ENCODE peak calls at places on chromosomes 5 and 9, in four cellular contexts. G is HepG2, L is K562, F is GM12878. W is an unnamed sample.

GRCh38 chr5:136811551-136811950 is 446.2 kb upstream of the TRPC7 start:
- DNase-seq in F (no peak), L (no peak), G (no peak), W (no peak)

GRCh38 chr5:36607838-36608783 is 1.7 kb downstream of the SLC1A3 start:
- DNase-seq in F (no peak), L (no peak), G (no peak), W (peak; percentile 34)

GRCh38 chr9:123164285-123164684 is 104.1 kb downstream of the STRBP start:
- DNase-seq in F (peak; percentile 11), L (no peak), G (no peak), W (no peak)

GRCh38 chr9:123928471-123929176 is 1.3 kb downstream of the DENND1A start:
- DNase-seq in G (no peak), L (peak; percentile 37), F (no peak), W (no peak)

GRCh38 chr9:126123927-126124326 is 202.7 kb upstream of the MVB12B start:
- DNase-seq in F (no peak), G (no peak), L (no peak), W (no peak)

GRCh38 chr9:136671646-136672430 is 9.1 kb downstream of the EGFL7 start:
- DNase-seq in G (no peak), L (peak; percentile 62), F (no peak), W (peak; percentile 80)

GRCh38 chr5:82151622-82152021 is 126.5 kb downstream of the RPS23 start:
- DNase-seq in F (no peak), L (no peak), G (no peak), W (no peak)

GRCh38 chr9:1055156-1055555 is 5.0 kb downstream of the DMRT2 start:
- DNase-seq in F (no peak), G (no peak), L (no peak), W (no peak)

GRCh38 chr9:37220971-37221370 is 100.6 kb downstream of the ZCCHC7 start:
- DNase-seq in F (no peak), L (no peak), G (no peak), W (no peak)

GRCh38 chr9:37531699-37532098 is 44.5 kb downstream of the FBXO10 start:
- DNase-seq in G (no peak), L (no peak), F (peak; percentile 79), W (no peak)

GRCh38 chr5:32020271-32020670 is 153.8 kb downstream of the GOLPH3 start:
- DNase-seq in L (no peak), F (peak; percentile 42), G (no peak), W (no peak)

GRCh38 chr9:4366649-4367330 is 66.9 kb upstream of the GLIS3 start:
- DNase-seq in F (no peak), L (peak; percentile 25), G (peak; percentile 10), W (peak; percentile 53)

GRCh38 chr9:111948958-111949357 is 52.3 kb downstream of the UGCG start:
- DNase-seq in F (no peak), L (no peak), G (no peak), W (no peak)

GRCh38 chr9:131214931-131215330 is 61.4 kb downstream of the FAM78A start:
- DNase-seq in G (no peak), L (no peak), F (no peak), W (no peak)

GRCh38 chr9:36721846-36722588 is 149.3 kb downstream of the MELK start:
- DNase-seq in L (no peak), F (no peak), G (no peak), W (no peak)

GRCh38 chr5:75335486-75335885 is 1.5 kb upstream of the HMGCR start:
- DNase-seq in G (peak; percentile 76), F (no peak), L (no peak), W (no peak)

GRCh38 chr5:456351-457194 is 13.6 kb downstream of the EXOC3 start:
- DNase-seq in F (no peak), G (no peak), L (no peak), W (no peak)
- TF ChIP-seq SP1 in F (no peak), G (no peak), L (no peak), W (no peak)

DNA sequence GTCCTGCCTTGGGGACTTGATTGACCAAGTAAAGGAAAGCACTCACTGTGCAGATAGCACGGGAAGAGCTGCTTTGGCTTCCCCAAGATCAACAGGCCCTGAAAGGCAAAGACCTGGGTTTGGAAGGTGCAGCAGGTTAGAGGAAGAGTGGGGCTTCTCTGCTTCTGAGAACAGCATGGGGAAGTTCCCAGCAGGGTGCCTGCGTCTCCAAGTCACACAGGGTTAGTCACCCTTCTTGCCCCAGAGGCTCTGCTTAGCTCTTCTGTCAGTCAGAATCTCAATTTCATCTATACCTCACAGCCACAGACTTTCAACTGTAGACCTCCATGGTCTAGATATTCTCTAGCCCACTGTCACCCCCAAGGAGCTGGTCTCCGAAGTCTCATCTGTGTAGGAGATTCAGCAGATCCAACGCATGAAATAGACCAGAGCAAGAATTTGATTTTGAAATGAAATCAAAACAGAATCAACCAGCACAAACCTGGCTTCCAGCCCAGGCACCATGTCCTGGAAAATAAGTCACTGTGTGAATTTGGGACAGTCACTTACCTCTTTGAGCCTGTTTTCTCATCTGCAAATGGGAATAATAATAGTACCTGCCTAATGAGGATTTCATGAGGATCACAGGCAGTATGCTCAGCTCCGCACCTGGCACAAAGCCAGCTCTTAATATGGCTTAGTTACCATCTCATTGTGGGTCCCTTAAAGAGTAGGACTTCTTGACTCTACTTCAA is 64.0 kb downstream of the SFXN1 start:
- DNase-seq in F (no peak), G (no peak), L (no peak), W (no peak)
- TF ChIP-seq FOXM1 in F (no peak), G (no peak), L (no peak), W (no peak)

GRCh38 chr5:150409638-150410523 is 2.8 kb downstream of the CD74 start:
- DNase-seq in L (peak; percentile 79), F (peak; percentile 84), G (peak; percentile 77), W (peak; percentile 94)

GRCh38 chr5:150413176-150413901 is 629 bp upstream of the CD74 start:
- DNase-seq in G (no peak), F (no peak), L (no peak), W (no peak)

GRCh38 chr5:150412319-150413175 is at the start of gene CD74:
- DNase-seq in G (peak; percentile 90), L (no peak), F (peak; percentile 97), W (no peak)

GRCh38 chr5:150410524-150411244 is 2.0 kb downstream of the CD74 start:
- DNase-seq in L (no peak), G (peak; percentile 59), F (peak; percentile 71), W (peak; percentile 77)

GRCh38 chr5:150411245-150411979 is 1.3 kb downstream of the CD74 start:
- DNase-seq in G (no peak), L (no peak), F (no peak), W (peak; percentile 37)
- TF ChIP-seq SP1 in G (no peak), L (no peak), F (no peak), W (no peak)

DNA sequence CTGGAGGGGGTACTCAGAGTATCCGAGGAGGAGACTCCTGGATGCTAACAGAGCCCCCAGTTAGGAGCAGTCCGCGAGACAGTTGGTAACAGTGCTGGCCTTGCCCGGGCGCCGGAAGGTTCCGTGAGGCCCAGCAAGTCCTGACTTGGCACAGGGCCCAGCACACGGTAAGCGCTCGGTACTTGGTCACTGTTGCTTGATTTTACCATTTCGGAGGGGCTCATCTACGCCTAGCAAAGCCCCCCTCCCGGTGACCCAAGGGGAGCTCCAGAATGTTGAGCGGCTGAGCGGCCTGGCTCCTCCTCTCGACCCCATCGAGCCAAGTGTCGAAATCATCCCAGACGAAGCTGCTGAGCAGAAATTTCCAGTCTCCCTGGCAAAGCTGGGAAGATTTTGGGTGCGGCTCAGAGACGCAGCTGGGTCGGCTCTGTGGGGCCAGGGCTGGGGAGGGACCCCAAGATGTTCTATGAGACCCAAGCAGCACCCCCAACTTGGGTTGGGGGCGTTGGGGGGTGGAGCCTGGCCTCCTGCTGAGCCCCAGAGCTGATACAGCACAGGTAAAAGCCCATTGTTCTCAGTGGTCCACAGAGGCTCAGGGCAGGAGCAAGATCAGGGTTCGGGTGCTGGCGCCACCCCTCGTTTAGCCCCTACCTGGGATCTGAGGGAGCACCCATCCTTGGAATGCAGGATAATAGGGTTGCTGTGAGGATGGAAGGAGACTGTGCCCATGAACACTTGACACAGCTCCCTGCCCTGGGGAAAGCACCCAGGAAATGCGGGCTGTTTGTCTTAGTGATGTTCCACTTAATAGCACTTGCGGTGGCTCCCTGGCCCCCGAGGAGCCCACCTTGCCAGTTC is 137.2 kb downstream of the C9orf50 start:
- DNase-seq in L (peak; percentile 30), F (no peak), G (no peak), W (peak; percentile 43)
- TF ChIP-seq FOXM1 in L (no peak), F (no peak), G (no peak), W (no peak)

DNA sequence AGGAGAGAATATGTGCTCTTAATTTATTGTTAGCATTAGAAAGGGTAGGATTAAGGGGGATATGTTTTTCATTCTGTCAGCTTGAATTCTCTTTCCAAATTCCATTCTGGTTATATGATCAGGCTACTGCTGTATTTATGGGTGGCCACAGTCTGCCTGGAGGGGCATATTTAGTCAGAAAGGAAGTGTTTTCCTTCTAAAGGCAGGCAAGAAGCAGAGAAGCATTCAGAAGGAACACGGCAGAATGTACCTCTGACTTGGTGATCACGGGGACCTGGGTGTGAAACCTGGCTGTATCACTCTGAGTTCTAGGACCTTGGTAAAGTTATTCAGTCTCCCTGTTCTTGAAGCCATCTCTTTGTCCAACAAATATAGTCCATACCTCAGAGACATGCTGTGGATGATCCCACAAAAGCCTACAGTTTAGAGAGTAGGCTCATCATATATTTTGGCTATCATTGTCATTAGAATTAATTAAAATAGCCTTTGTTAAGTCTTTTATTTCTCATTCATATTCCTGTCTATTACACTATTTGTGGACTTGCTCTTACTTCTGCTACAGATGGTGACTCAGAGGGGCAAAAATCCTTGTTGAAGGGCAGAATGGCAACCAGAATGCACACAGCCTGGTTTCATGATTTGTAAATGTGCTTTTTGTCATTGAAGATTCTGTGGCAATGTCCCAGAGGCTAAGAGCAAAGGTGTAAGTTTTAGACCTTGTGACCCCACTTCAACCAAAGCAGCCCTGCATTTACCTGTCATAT is 2.7 kb downstream of the TNC start:
- DNase-seq in L (no peak), F (no peak), G (no peak), W (no peak)
- TF ChIP-seq SP1 in L (no peak), F (no peak), G (no peak), W (no peak)

GRCh38 chr5:131375351-131375750 is 111.5 kb downstream of the CDC42SE2 start:
- DNase-seq in F (no peak), L (no peak), G (no peak), W (no peak)
- TF ChIP-seq FOXM1 in F (no peak), L (no peak), G (no peak), W (no peak)

GRCh38 chr5:33242264-33242663 is 198.5 kb upstream of the TARS1 start:
- DNase-seq in G (no peak), L (no peak), F (no peak), W (no peak)

GRCh38 chr5:33244441-33245150 is 196.2 kb upstream of the TARS1 start:
- DNase-seq in F (no peak), G (no peak), L (no peak), W (no peak)

GRCh38 chr5:33240552-33240951 is 200.2 kb upstream of the TARS1 start:
- DNase-seq in F (no peak), L (no peak), G (no peak), W (no peak)

GRCh38 chr5:33238826-33239670 is 201.7 kb upstream of the TARS1 start:
- DNase-seq in F (no peak), G (no peak), L (no peak), W (no peak)

DNA sequence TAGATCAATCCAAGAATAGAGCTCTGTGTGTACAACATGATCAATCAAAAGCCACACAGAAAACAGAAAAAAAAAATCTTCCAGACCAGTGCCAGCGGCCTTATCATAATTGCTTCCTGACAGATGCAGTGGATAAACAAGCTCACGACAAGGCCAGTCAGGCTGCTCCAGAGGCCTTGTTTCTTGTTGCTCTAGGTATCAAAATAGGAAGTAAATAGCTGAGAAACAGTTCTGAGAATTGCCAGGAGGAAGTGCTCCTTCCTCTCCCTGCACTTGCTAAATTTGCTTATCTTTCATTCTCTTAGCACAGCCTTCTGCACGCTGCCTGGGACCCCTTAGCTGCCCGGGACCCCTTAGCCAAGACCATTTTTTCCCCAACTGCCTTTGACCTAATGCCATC is 198.9 kb upstream of the TARS1 start:
- DNase-seq in F (no peak), G (no peak), L (no peak), W (no peak)
- TF ChIP-seq SP1 in F (no peak), G (no peak), L (no peak), W (no peak)